ENCODE peak calls at places on chromosomes 12 and 14, in ten cellular contexts. P is right cardiac atrium; X is PC-9; I is CD8-positive, alpha-beta memory T cell; V is breast epithelium; U is cardiac muscle cell; L is mammary epithelial cell; A is upper lobe of right lung; M is ovary; J is suprapubic skin. Z is an unnamed sample.
A peak's percentile ranks its signal among the peaks of the same experiment; 100 is the strongest.

GRCh38 chr14:50658203-50658602 is 9.9 kb downstream of the SAV1 start:
- DNase-seq in I (no peak), L (no peak), M (no peak), A (no peak), V (no peak), U (peak; percentile 77), X (no peak), P (no peak), J (no peak), Z (no peak)

GRCh38 chr12:6285532-6286306 is 24.8 kb upstream of the PLEKHG6 start:
- DNase-seq in L (peak; percentile 72), X (peak; percentile 36), U (no peak), J (no peak), A (no peak), V (no peak), P (no peak), M (no peak), I (no peak), Z (no peak)

GRCh38 chr12:28535216-28535615 is 345.0 kb downstream of the CCDC91 start:
- DNase-seq in J (no peak), A (no peak), X (no peak), L (no peak), U (peak; percentile 74), M (no peak), V (no peak), P (no peak), I (no peak), Z (no peak)

GRCh38 chr12:29741342-29742241 is 42.1 kb downstream of the TMTC1 start:
- DNase-seq in X (no peak), P (no peak), L (peak; percentile 89), J (no peak), I (no peak), V (no peak), A (no peak), U (peak; percentile 95), M (no peak), Z (no peak)

GRCh38 chr14:55698051-55698450 is 118.0 kb downstream of the KTN1 start:
- DNase-seq in X (no peak), M (no peak), J (no peak), P (no peak), V (no peak), L (no peak), I (no peak), A (no peak), U (no peak), Z (no peak)

GRCh38 chr12:114342651-114343050 is 63.3 kb downstream of the TBX5 start:
- DNase-seq in V (no peak), U (no peak), J (no peak), X (no peak), L (no peak), P (no peak), I (no peak), A (no peak), M (no peak), Z (no peak)

GRCh38 chr14:70871863-70872677 is 35.2 kb upstream of the PCNX1 start:
- DNase-seq in A (no peak), L (no peak), P (no peak), U (no peak), I (peak; percentile 36), M (no peak), J (no peak), X (no peak), V (no peak), Z (no peak)

GRCh38 chr14:71399057-71399487 is 491.8 kb downstream of the PCNX1 start:
- DNase-seq in I (peak; percentile 63), V (no peak), L (no peak), X (no peak), M (no peak), U (no peak), J (no peak), P (no peak), A (no peak), Z (no peak)

GRCh38 chr12:55642275-55643068 is 5.8 kb downstream of the OR10P1 start:
- DNase-seq in M (no peak), V (no peak), P (no peak), A (no peak), U (no peak), I (no peak), L (no peak), X (no peak), J (no peak), Z (no peak)

GRCh38 chr14:21104448-21105060 is 3.7 kb downstream of the TMEM253 start:
- DNase-seq in J (peak; percentile 85), V (peak; percentile 79), X (peak; percentile 53), I (peak; percentile 68), L (peak; percentile 74), P (peak; percentile 91), U (peak; percentile 88), M (peak; percentile 78), A (peak; percentile 89), Z (peak; percentile 44)

DNA sequence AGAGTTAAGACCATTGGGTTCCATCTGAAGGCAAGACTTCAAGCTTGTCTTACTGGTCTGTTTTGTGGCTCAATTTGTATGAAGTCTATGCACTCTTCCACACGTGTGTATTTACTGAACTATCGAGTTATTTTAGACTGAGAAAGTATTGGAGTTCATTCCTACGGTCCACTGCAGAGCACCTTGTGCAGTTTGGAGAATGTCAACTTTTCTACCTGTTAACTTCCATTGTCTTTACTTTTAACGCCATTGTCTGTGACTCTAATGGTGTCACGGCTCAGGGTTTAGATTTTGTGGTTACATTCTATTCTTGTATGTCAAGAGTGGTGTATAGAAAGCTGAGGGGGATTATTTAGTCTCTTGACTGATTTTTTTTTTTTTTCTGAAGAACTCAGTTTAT is 3.8 kb downstream of the HIF1A start:
- DNase-seq in U (peak; percentile 68), P (no peak), X (no peak), A (no peak), J (no peak), V (no peak), L (no peak), I (no peak), M (no peak), Z (no peak)
- H3K4me3 ChIP-seq in U (peak overlapping the region; percentile 89), P (peak overlapping the region; percentile 71), X (peak overlapping the region; percentile 85), A (peak overlapping the region; percentile 89), J (peak overlapping the region; percentile 79), V (peak overlapping the region; percentile 92), L (peak overlapping the region; percentile 90), I (peak overlapping the region; percentile 82), M (no peak overlapping the region), Z (peak overlapping the region; percentile 11)

GRCh38 chr12:105836235-105836634 is 302.5 kb downstream of the NUAK1 start:
- DNase-seq in L (no peak), J (no peak), V (no peak), A (no peak), U (no peak), X (no peak), I (no peak), P (no peak), M (no peak), Z (no peak)

GRCh38 chr12:105839629-105840127 is 299.1 kb downstream of the NUAK1 start:
- DNase-seq in V (no peak), I (no peak), J (no peak), M (no peak), L (no peak), X (no peak), U (no peak), P (no peak), A (no peak), Z (no peak)

GRCh38 chr12:105831372-105831771 is 307.4 kb downstream of the NUAK1 start:
- DNase-seq in P (no peak), V (no peak), A (no peak), J (no peak), X (no peak), M (no peak), U (no peak), L (no peak), I (no peak), Z (no peak)

GRCh38 chr12:105835505-105835904 is 303.2 kb downstream of the NUAK1 start:
- DNase-seq in A (no peak), V (no peak), I (no peak), J (no peak), P (no peak), M (no peak), L (no peak), X (no peak), U (no peak), Z (no peak)

DNA sequence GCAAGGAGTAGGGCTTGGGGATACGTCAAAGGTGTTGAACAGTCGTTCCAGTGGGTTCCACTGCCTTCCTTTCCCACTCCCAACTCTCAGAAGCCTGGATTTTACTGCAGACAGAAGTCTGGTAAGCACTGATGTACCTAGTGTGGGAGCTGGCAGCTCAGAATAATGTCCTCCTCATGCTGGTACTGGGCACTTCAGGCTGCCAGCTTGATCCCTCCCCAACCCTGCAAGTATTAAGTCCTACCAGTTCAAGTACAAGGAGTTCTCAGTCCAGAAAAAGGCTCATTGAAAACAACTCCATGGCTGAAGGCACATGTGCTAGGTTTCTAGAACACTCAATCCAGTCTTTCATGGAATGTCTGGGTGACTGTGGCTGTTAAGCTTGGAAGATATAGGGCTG is 304.3 kb downstream of the NUAK1 start:
- DNase-seq in M (no peak), A (no peak), I (no peak), J (no peak), L (no peak), V (no peak), X (no peak), P (no peak), U (no peak), Z (no peak)
- H3K4me1 ChIP-seq in M (no peaks in the 10 kb centered on the region), A (no peaks in the 10 kb centered on the region), I (no peaks in the 10 kb centered on the region), J (no peaks in the 10 kb centered on the region), L (peaks cover 4% of the 10 kb centered on the region), V (no peaks in the 10 kb centered on the region), X (no peaks in the 10 kb centered on the region), P (no peaks in the 10 kb centered on the region), U (peaks cover 5% of the 10 kb centered on the region), Z (no peaks in the 10 kb centered on the region)

DNA sequence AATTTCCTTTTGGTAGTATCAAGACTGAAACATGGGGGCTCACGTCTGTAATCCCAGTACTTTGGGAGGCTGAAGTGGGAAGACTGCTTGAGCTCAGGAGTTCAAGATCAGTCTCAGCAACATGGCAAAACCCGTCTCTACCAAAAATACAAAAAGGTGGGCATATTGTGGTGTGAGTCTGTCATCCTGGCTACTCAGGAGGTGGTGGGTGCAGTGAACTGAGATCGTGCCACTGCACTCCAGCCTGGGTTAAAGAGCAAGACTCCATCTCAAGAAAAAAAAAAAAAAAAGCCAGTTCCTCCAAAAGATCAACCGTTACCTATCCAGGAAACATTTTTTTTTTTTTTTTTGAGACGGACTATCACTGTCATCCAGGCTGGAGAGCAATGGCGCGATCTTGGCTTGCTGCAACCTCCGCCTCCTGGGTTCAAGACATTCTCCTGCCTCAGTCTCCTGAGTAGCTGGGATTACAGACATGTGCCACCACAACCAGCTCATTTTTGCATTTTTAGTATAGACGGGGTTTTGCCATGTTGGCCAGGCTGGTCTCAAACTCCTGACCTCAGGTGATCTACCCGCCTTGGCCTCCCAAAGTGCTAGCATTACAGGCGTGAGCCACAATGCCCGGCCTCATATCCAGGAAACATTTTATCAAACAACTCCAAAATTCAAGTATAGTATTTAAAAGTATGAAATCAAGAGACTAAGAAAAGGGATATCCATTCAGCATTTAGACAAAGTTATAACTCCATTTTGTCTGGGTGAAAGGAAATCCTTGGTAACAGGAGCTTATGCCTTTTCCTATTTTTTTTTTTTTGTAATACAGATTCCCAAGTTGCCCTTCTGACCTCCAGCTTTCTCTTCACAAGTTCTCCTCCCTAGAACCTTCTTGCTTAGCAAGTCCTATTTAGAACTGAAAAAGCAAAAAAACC is 3.4 kb downstream of the ACIN1 start:
- DNase-seq in I (no peak), L (no peak), X (no peak), P (no peak), V (no peak), J (no peak), M (no peak), A (no peak), U (no peak), Z (no peak)
- H3K27ac ChIP-seq in I (no peak overlapping the region), L (no peak overlapping the region), X (no peak overlapping the region), P (no peak overlapping the region), V (no peak overlapping the region), J (no peak overlapping the region), M (no peak overlapping the region), A (no peak overlapping the region), U (no peak overlapping the region), Z (no peak overlapping the region)

GRCh38 chr14:101808020-101808641 is 46.6 kb downstream of the PPP2R5C start:
- DNase-seq in I (no peak), L (no peak), V (no peak), X (peak; percentile 65), M (no peak), A (no peak), U (no peak), P (no peak), J (no peak), Z (no peak)
- H3K4me3 ChIP-seq in I (no peak overlapping the region), L (no peak overlapping the region), V (no peak overlapping the region), X (no peak overlapping the region), M (no peak overlapping the region), A (no peak overlapping the region), U (no peak overlapping the region), P (no peak overlapping the region), J (no peak overlapping the region), Z (no peak overlapping the region)

Z was measured in effector memory CD4-positive, alpha-beta T cell.